ENCODE peak calls at places on chromosomes 11 and 22, in five cellular contexts. U, C, J, I and L are unnamed samples.

GRCh38 chr11:33391188-33391892 is 134.2 kb downstream of the HIPK3 start:
- DNase-seq in U (no peak), C (no peak), J (no peak), I (no peak), L (no peak)

GRCh38 chr11:69463181-69463891 is 18.1 kb upstream of the LINC01488 start:
- DNase-seq in U (no peak), C (no peak), J (no peak), I (peak), L (no peak)

GRCh38 chr11:127470485-127470884 is 469.9 kb upstream of the KIRREL3 start:
- DNase-seq in U (peak), C (peak), J (no peak), I (no peak), L (no peak)

GRCh38 chr11:420911-421321 is 6.1 kb upstream of the SIGIRR start:
- DNase-seq in U (no peak), C (peak), J (no peak), I (no peak), L (no peak)

GRCh38 chr11:124839051-124839971 is 25.9 kb upstream of the ROBO3 start:
- DNase-seq in U (peak), C (peak), J (no peak), I (no peak), L (no peak)

GRCh38 chr11:64141081-64141783 is 24.7 kb downstream of the MACROD1 start:
- DNase-seq in U (no peak), C (no peak), J (no peak), I (no peak), L (no peak)

GRCh38 chr22:35537252-35537651 is 3.4 kb upstream of the RASD2 start:
- DNase-seq in U (no peak), C (no peak), J (no peak), I (no peak), L (no peak)

GRCh38 chr11:61004841-61005240 is 33.4 kb downstream of the CD6 start:
- DNase-seq in U (no peak), C (no peak), J (no peak), I (no peak), L (no peak)

GRCh38 chr22:49164773-49165320 is 662.8 kb downstream of the BRD1 start:
- DNase-seq in U (no peak), C (no peak), J (no peak), I (no peak), L (no peak)

GRCh38 chr11:27081056-27081455 is 40.4 kb downstream of the BBOX1 start:
- DNase-seq in U (no peak), C (no peak), J (no peak), I (no peak), L (no peak)

GRCh38 chr11:30131535-30131934 is 99.3 kb upstream of the FSHB start:
- DNase-seq in U (no peak), C (no peak), J (no peak), I (peak), L (no peak)

GRCh38 chr22:21569459-21570161 is 2.1 kb downstream of the UBE2L3 start:
- DNase-seq in U (no peak), C (no peak), J (no peak), I (no peak), L (no peak)

GRCh38 chr11:65430406-65431217 is 8.0 kb downstream of the NEAT1 start:
- DNase-seq in U (no peak), C (no peak), J (no peak), I (no peak), L (no peak)

GRCh38 chr11:61611309-61611708 is 30.4 kb upstream of the SYT7 start:
- DNase-seq in U (no peak), C (no peak), J (no peak), I (no peak), L (no peak)

GRCh38 chr22:31093956-31094622 is 13.0 kb downstream of the SMTN start:
- DNase-seq in U (no peak), C (no peak), J (no peak), I (no peak), L (no peak)

GRCh38 chr11:105164226-105164625 is 24.7 kb upstream of the CARD18 start:
- DNase-seq in U (no peak), C (no peak), J (no peak), I (no peak), L (no peak)

GRCh38 chr22:21450320-21450831 is 16.8 kb upstream of the TMEM191C start:
- DNase-seq in U (no peak), C (peak), J (no peak), I (no peak), L (no peak)

GRCh38 chr11:91243065-91243464 is 981.6 kb upstream of the FAT3 start:
- DNase-seq in U (no peak), C (no peak), J (no peak), I (no peak), L (no peak)

GRCh38 chr22:49934891-49935557 is 16.6 kb downstream of the CRELD2 start:
- DNase-seq in U (peak), C (peak), J (no peak), I (no peak), L (no peak)

GRCh38 chr11:28756977-28757376 is 648.8 kb downstream of the METTL15 start:
- DNase-seq in U (no peak), C (no peak), J (no peak), I (no peak), L (no peak)

GRCh38 chr11:94148189-94148588 is 19.5 kb downstream of the PANX1 start:
- DNase-seq in U (no peak), C (no peak), J (no peak), I (no peak), L (no peak)

GRCh38 chr11:35623708-35624168 is 5.5 kb downstream of the FJX1 start:
- DNase-seq in U (no peak), C (no peak), J (no peak), I (no peak), L (no peak)

GRCh38 chr22:23183107-23183698 is 2.9 kb downstream of the BCR start:
- DNase-seq in U (peak), C (peak), J (no peak), I (peak), L (no peak)

GRCh38 chr11:91199866-91200265 is 977.0 kb upstream of the CHORDC1 start:
- DNase-seq in U (no peak), C (no peak), J (no peak), I (no peak), L (no peak)

GRCh38 chr11:8017894-8018741 is 31.0 kb downstream of the EIF3F start:
- DNase-seq in U (no peak), C (peak), J (no peak), I (no peak), L (no peak)

GRCh38 chr11:26765323-26765722 is 43.5 kb upstream of the SLC5A12 start:
- DNase-seq in U (no peak), C (no peak), J (no peak), I (no peak), L (no peak)

GRCh38 chr11:130666781-130667251 is 218.4 kb downstream of the ADAMTS15 start:
- DNase-seq in U (no peak), C (no peak), J (no peak), I (no peak), L (no peak)

GRCh38 chr11:29657709-29658108 is 359.1 kb downstream of the KCNA4 start:
- DNase-seq in U (no peak), C (no peak), J (no peak), I (no peak), L (no peak)

GRCh38 chr11:131537196-131537595 is 166.8 kb downstream of the NTM start:
- DNase-seq in U (no peak), C (no peak), J (no peak), I (no peak), L (no peak)

GRCh38 chr11:59582006-59582405 is 33.6 kb downstream of the OSBP start:
- DNase-seq in U (no peak), C (no peak), J (no peak), I (no peak), L (no peak)

GRCh38 chr11:134361661-134362060 is 29.9 kb downstream of the GLB1L2 start:
- DNase-seq in U (no peak), C (no peak), J (no peak), I (no peak), L (no peak)

GRCh38 chr22:27139935-27140493 is 482.6 kb downstream of the MIAT start:
- DNase-seq in U (no peak), C (no peak), J (no peak), I (no peak), L (no peak)

GRCh38 chr22:39177456-39177775 is 24.9 kb upstream of the CBX7 start:
- DNase-seq in U (no peak), C (no peak), J (no peak), I (no peak), L (no peak)

GRCh38 chr11:71452354-71453020 is 516 bp upstream of the NADSYN1 start:
- DNase-seq in U (no peak), C (no peak), J (no peak), I (peak), L (no peak)

GRCh38 chr11:58199271-58199670 is 4.7 kb downstream of the OR1S2 start:
- DNase-seq in U (no peak), C (no peak), J (no peak), I (no peak), L (no peak)

GRCh38 chr11:7449196-7449840 is 36.0 kb upstream of the OLFML1 start:
- DNase-seq in U (no peak), C (no peak), J (no peak), I (no peak), L (no peak)

GRCh38 chr22:36860821-36861659 is at the start of gene NCF4:
- DNase-seq in U (no peak), C (no peak), J (peak), I (no peak), L (no peak)

GRCh38 chr22:30129636-30130035 is 49.4 kb downstream of the HORMAD2 start:
- DNase-seq in U (no peak), C (no peak), J (no peak), I (no peak), L (no peak)

GRCh38 chr11:115578275-115578674 is 74.1 kb upstream of the CADM1 start:
- DNase-seq in U (no peak), C (no peak), J (no peak), I (no peak), L (no peak)

GRCh38 chr11:115581871-115582639 is 77.8 kb upstream of the CADM1 start:
- DNase-seq in U (no peak), C (no peak), J (no peak), I (no peak), L (no peak)

GRCh38 chr11:115579181-115579825 is 75.1 kb upstream of the CADM1 start:
- DNase-seq in U (no peak), C (no peak), J (no peak), I (no peak), L (no peak)

GRCh38 chr11:115580416-115580815 is 76.2 kb upstream of the CADM1 start:
- DNase-seq in U (no peak), C (no peak), J (no peak), I (no peak), L (no peak)

GRCh38 chr11:115580927-115581680 is 76.9 kb upstream of the CADM1 start:
- DNase-seq in U (no peak), C (no peak), J (no peak), I (no peak), L (no peak)
- H2AFZ ChIP-seq in U (no peak), C (peak), J (no peak), I (no peak), L (no peak)

GRCh38 chr22:44373234-44373633 is 60.5 kb upstream of the SHISAL1 start:
- DNase-seq in U (no peak), C (no peak), J (no peak), I (no peak), L (no peak)

GRCh38 chr22:44378380-44378779 is 65.6 kb upstream of the SHISAL1 start:
- DNase-seq in U (no peak), C (no peak), J (no peak), I (no peak), L (no peak)

GRCh38 chr22:44371741-44372525 is 59.2 kb upstream of the SHISAL1 start:
- DNase-seq in U (no peak), C (no peak), J (no peak), I (no peak), L (no peak)

GRCh38 chr22:44372611-44373010 is 59.9 kb upstream of the SHISAL1 start:
- DNase-seq in U (no peak), C (no peak), J (no peak), I (no peak), L (no peak)

GRCh38 chr22:44375451-44375850 is 62.7 kb upstream of the SHISAL1 start:
- DNase-seq in U (no peak), C (no peak), J (no peak), I (no peak), L (no peak)
- TF ChIP-seq CEBPB in U (no peak), C (no peak), J (no peak), I (no peak), L (no peak)

GRCh38 chr11:9136731-9137130 is 45.3 kb upstream of the SCUBE2 start:
- DNase-seq in U (no peak), C (no peak), J (no peak), I (no peak), L (no peak)

GRCh38 chr11:9139628-9140357 is 48.4 kb upstream of the SCUBE2 start:
- DNase-seq in U (no peak), C (peak), J (no peak), I (no peak), L (no peak)

GRCh38 chr11:9138133-9138453 is 46.7 kb upstream of the SCUBE2 start:
- DNase-seq in U (no peak), C (no peak), J (no peak), I (no peak), L (no peak)

GRCh38 chr11:9137293-9138132 is 46.1 kb upstream of the SCUBE2 start:
- DNase-seq in U (peak), C (peak), J (peak), I (peak), L (peak)

GRCh38 chr11:9138612-9139579 is 47.5 kb upstream of the SCUBE2 start:
- DNase-seq in U (no peak), C (peak), J (no peak), I (peak), L (peak)
- TF ChIP-seq YY1 in U (no peak), C (no peak), J (no peak), I (no peak), L (no peak)

GRCh38 chr22:20393705-20394476 is at the start of gene ZNF74:
- DNase-seq in U (peak), C (peak), J (peak), I (peak), L (peak)
- H2AFZ ChIP-seq in U (peak), C (peak), J (peak), I (no peak), L (peak)

DNA sequence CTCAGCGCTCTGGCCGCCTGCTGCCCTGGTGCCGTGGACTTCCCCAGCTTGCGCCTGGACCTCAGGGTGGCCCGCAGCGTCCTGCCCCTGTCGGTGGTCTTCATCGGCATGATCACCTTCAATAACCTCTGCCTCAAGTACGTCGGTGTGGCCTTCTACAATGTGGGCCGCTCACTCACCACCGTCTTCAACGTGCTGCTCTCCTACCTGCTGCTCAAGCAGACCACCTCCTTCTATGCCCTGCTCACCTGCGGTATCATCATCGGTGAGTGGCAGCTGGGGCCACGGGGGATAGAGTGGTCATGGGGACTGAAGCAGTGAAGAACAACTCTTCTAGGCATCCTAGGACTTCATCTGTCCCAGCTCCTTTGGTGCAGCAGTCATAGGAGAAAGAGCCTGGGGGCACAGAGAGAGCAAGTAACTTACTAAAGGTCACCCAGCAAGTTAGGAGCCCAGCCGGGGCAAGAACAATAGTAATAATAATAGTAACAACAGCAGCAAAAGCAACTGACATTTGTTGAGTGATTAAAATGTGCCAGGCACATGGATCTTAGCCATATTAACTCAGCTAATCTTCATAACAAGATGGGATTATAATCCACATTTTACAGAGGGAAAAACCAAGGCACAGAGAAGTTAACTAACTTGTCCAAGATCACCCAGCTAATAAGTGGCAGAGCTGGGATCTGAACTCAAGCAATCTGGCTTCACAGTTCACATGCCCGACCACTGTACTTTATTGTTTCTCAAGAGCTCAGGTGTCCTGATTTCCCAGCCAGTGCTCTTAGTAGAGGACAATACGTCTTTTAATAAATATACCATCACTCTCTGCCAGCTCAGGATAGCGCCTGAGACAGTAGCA is 1.4 kb downstream of the SLC35C1 start:
- DNase-seq in U (no peak), C (no peak), J (no peak), I (no peak), L (no peak)
- TF ChIP-seq CEBPB in U (no peak), C (no peak), J (no peak), I (no peak), L (no peak)

GRCh38 chr22:45771057-45771456 is 99.4 kb downstream of the ATXN10 start:
- DNase-seq in U (no peak), C (no peak), J (no peak), I (no peak), L (no peak)

GRCh38 chr22:45768490-45768889 is 96.9 kb downstream of the ATXN10 start:
- DNase-seq in U (no peak), C (no peak), J (no peak), I (no peak), L (no peak)

GRCh38 chr22:45770506-45770905 is 98.9 kb downstream of the ATXN10 start:
- DNase-seq in U (no peak), C (no peak), J (no peak), I (no peak), L (no peak)

GRCh38 chr22:45771711-45772110 is 100.1 kb downstream of the ATXN10 start:
- DNase-seq in U (no peak), C (no peak), J (no peak), I (no peak), L (no peak)

DNA sequence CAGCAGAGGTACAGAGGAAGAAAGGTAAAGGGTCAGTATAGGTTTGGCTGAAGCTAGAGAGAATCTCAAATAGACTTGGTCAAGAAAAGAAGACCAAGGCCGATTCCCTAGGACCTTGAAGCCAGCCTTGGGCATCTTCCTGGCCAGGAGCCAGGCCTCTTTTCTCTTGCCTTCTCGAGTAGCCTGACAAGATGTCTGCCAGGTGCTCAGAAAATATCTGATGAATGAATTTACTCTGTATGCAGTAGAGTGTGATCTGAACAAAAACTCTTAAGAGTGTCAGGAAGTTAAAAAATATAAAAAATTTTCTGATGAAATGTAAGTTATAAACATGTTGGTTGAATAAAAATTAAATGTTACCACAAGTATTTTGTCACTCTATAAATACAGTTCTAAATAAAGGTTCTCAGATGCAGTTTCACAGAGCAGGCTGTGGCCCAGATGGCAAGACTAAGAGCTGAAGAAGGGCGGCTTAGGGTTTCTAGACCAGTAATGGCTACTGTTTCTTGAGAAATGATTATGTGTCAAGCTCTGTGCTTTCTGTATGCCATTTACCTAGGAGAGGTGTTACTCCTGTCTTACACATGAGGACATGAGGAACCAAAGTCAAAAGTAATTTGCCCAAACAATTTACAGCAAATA is 98.1 kb downstream of the ATXN10 start:
- DNase-seq in U (no peak), C (no peak), J (no peak), I (no peak), L (no peak)
- TF ChIP-seq YY1 in U (no peak), C (no peak), J (peak), I (no peak), L (no peak)